ENCODE peak calls at places on chromosomes 7 and 10, in seven cellular contexts. One of them, this sample, is unnamed.

GRCh38 chr7:145860809-145861208 is 255.8 kb upstream of the CNTNAP2 start:
- DNase-seq in stimulated activated CD4-positive, alpha-beta T cell treated with anti-CD3 and anti-CD28 coated beads, Interleukin-12 subunit alpha, Interleukin-12 subunit beta, amount 100 ng/mL, for 48 hours: no peak
- DNase-seq in HEK293T: no peak
- DNase-seq in GM19239: no peak
- DNase-seq in activated CD8-positive, alpha-beta memory T cell treated with anti-CD3 and anti-CD28 coated beads for 1 hour: no peak
- DNase-seq in cardiac muscle cell: no peak
- DNase-seq in mammary epithelial cell: no peak
- DNase-seq in this sample: no peak

GRCh38 chr7:26305869-26306665 is 14.4 kb downstream of the SNX10 start:
- DNase-seq in HEK293T: no peak
- DNase-seq in mammary epithelial cell: no peak
- DNase-seq in cardiac muscle cell: no peak
- DNase-seq in stimulated activated CD4-positive, alpha-beta T cell treated with anti-CD3 and anti-CD28 coated beads, Interleukin-12 subunit alpha, Interleukin-12 subunit beta, amount 100 ng/mL, for 48 hours: no peak
- DNase-seq in GM19239: no peak
- DNase-seq in activated CD8-positive, alpha-beta memory T cell treated with anti-CD3 and anti-CD28 coated beads for 1 hour: no peak
- DNase-seq in this sample: no peak

GRCh38 chr10:60304832-60305231 is 84.8 kb downstream of the ANK3 start:
- DNase-seq in HEK293T: no peak
- DNase-seq in activated CD8-positive, alpha-beta memory T cell treated with anti-CD3 and anti-CD28 coated beads for 1 hour: no peak
- DNase-seq in mammary epithelial cell: no peak
- DNase-seq in cardiac muscle cell: no peak
- DNase-seq in GM19239: no peak
- DNase-seq in stimulated activated CD4-positive, alpha-beta T cell treated with anti-CD3 and anti-CD28 coated beads, Interleukin-12 subunit alpha, Interleukin-12 subunit beta, amount 100 ng/mL, for 48 hours: no peak
- DNase-seq in this sample: no peak

GRCh38 chr7:42677751-42678231 is 234.1 kb downstream of the C7orf25 start:
- DNase-seq in HEK293T: no peak
- DNase-seq in GM19239: no peak
- DNase-seq in activated CD8-positive, alpha-beta memory T cell treated with anti-CD3 and anti-CD28 coated beads for 1 hour: no peak
- DNase-seq in stimulated activated CD4-positive, alpha-beta T cell treated with anti-CD3 and anti-CD28 coated beads, Interleukin-12 subunit alpha, Interleukin-12 subunit beta, amount 100 ng/mL, for 48 hours: no peak
- DNase-seq in mammary epithelial cell: peak; percentile 91
- DNase-seq in cardiac muscle cell: peak; percentile 92
- DNase-seq in this sample: no peak

GRCh38 chr10:79239930-79240713 is 107.1 kb upstream of the PPIF start:
- DNase-seq in stimulated activated CD4-positive, alpha-beta T cell treated with anti-CD3 and anti-CD28 coated beads, Interleukin-12 subunit alpha, Interleukin-12 subunit beta, amount 100 ng/mL, for 48 hours: no peak
- DNase-seq in mammary epithelial cell: no peak
- DNase-seq in activated CD8-positive, alpha-beta memory T cell treated with anti-CD3 and anti-CD28 coated beads for 1 hour: no peak
- DNase-seq in cardiac muscle cell: no peak
- DNase-seq in GM19239: no peak
- DNase-seq in HEK293T: no peak
- DNase-seq in this sample: no peak

GRCh38 chr7:158587425-158588084 is at the start of gene PTPRN2:
- DNase-seq in GM19239: peak; percentile 89
- DNase-seq in mammary epithelial cell: peak; percentile 6
- DNase-seq in HEK293T: peak; percentile 100
- DNase-seq in stimulated activated CD4-positive, alpha-beta T cell treated with anti-CD3 and anti-CD28 coated beads, Interleukin-12 subunit alpha, Interleukin-12 subunit beta, amount 100 ng/mL, for 48 hours: no peak
- DNase-seq in cardiac muscle cell: peak; percentile 72
- DNase-seq in activated CD8-positive, alpha-beta memory T cell treated with anti-CD3 and anti-CD28 coated beads for 1 hour: no peak
- DNase-seq in this sample: peak; percentile 75

GRCh38 chr10:5594271-5595036 is 69.7 kb downstream of the CALML3 start:
- DNase-seq in mammary epithelial cell: no peak
- DNase-seq in GM19239: no peak
- DNase-seq in activated CD8-positive, alpha-beta memory T cell treated with anti-CD3 and anti-CD28 coated beads for 1 hour: no peak
- DNase-seq in HEK293T: no peak
- DNase-seq in cardiac muscle cell: peak; percentile 44
- DNase-seq in stimulated activated CD4-positive, alpha-beta T cell treated with anti-CD3 and anti-CD28 coated beads, Interleukin-12 subunit alpha, Interleukin-12 subunit beta, amount 100 ng/mL, for 48 hours: no peak
- DNase-seq in this sample: no peak

GRCh38 chr10:132685121-132685891 is 100.6 kb downstream of the NKX6-2 start:
- DNase-seq in HEK293T: no peak
- DNase-seq in stimulated activated CD4-positive, alpha-beta T cell treated with anti-CD3 and anti-CD28 coated beads, Interleukin-12 subunit alpha, Interleukin-12 subunit beta, amount 100 ng/mL, for 48 hours: no peak
- DNase-seq in GM19239: no peak
- DNase-seq in activated CD8-positive, alpha-beta memory T cell treated with anti-CD3 and anti-CD28 coated beads for 1 hour: no peak
- DNase-seq in cardiac muscle cell: peak; percentile 65
- DNase-seq in mammary epithelial cell: no peak
- DNase-seq in this sample: peak; percentile 94

GRCh38 chr10:95208702-95209391 is 14.8 kb downstream of the ACSM6 start:
- DNase-seq in cardiac muscle cell: peak; percentile 26
- DNase-seq in mammary epithelial cell: no peak
- DNase-seq in HEK293T: peak; percentile 34
- DNase-seq in GM19239: no peak
- DNase-seq in activated CD8-positive, alpha-beta memory T cell treated with anti-CD3 and anti-CD28 coated beads for 1 hour: no peak
- DNase-seq in stimulated activated CD4-positive, alpha-beta T cell treated with anti-CD3 and anti-CD28 coated beads, Interleukin-12 subunit alpha, Interleukin-12 subunit beta, amount 100 ng/mL, for 48 hours: no peak
- DNase-seq in this sample: no peak

GRCh38 chr7:156655232-156655628 is 14.7 kb downstream of the RNF32 start:
- DNase-seq in activated CD8-positive, alpha-beta memory T cell treated with anti-CD3 and anti-CD28 coated beads for 1 hour: no peak
- DNase-seq in cardiac muscle cell: no peak
- DNase-seq in mammary epithelial cell: no peak
- DNase-seq in stimulated activated CD4-positive, alpha-beta T cell treated with anti-CD3 and anti-CD28 coated beads, Interleukin-12 subunit alpha, Interleukin-12 subunit beta, amount 100 ng/mL, for 48 hours: no peak
- DNase-seq in HEK293T: no peak
- DNase-seq in GM19239: no peak
- DNase-seq in this sample: no peak

GRCh38 chr7:133829336-133829897 is 297.7 kb upstream of the LRGUK start:
- DNase-seq in activated CD8-positive, alpha-beta memory T cell treated with anti-CD3 and anti-CD28 coated beads for 1 hour: no peak
- DNase-seq in GM19239: no peak
- DNase-seq in cardiac muscle cell: no peak
- DNase-seq in stimulated activated CD4-positive, alpha-beta T cell treated with anti-CD3 and anti-CD28 coated beads, Interleukin-12 subunit alpha, Interleukin-12 subunit beta, amount 100 ng/mL, for 48 hours: no peak
- DNase-seq in HEK293T: no peak
- DNase-seq in mammary epithelial cell: peak; percentile 20
- DNase-seq in this sample: no peak

GRCh38 chr7:68529221-68529620 is 1069.1 kb upstream of the AUTS2 start:
- DNase-seq in HEK293T: no peak
- DNase-seq in mammary epithelial cell: no peak
- DNase-seq in activated CD8-positive, alpha-beta memory T cell treated with anti-CD3 and anti-CD28 coated beads for 1 hour: no peak
- DNase-seq in cardiac muscle cell: peak; percentile 7
- DNase-seq in GM19239: no peak
- DNase-seq in stimulated activated CD4-positive, alpha-beta T cell treated with anti-CD3 and anti-CD28 coated beads, Interleukin-12 subunit alpha, Interleukin-12 subunit beta, amount 100 ng/mL, for 48 hours: no peak
- DNase-seq in this sample: no peak

GRCh38 chr10:12097791-12098190 is 29.0 kb downstream of the DHTKD1 start:
- DNase-seq in cardiac muscle cell: no peak
- DNase-seq in activated CD8-positive, alpha-beta memory T cell treated with anti-CD3 and anti-CD28 coated beads for 1 hour: no peak
- DNase-seq in GM19239: no peak
- DNase-seq in HEK293T: no peak
- DNase-seq in stimulated activated CD4-positive, alpha-beta T cell treated with anti-CD3 and anti-CD28 coated beads, Interleukin-12 subunit alpha, Interleukin-12 subunit beta, amount 100 ng/mL, for 48 hours: no peak
- DNase-seq in mammary epithelial cell: peak; percentile 67
- DNase-seq in this sample: no peak

GRCh38 chr7:158382363-158382988 is 205.1 kb downstream of the PTPRN2 start:
- DNase-seq in cardiac muscle cell: no peak
- DNase-seq in stimulated activated CD4-positive, alpha-beta T cell treated with anti-CD3 and anti-CD28 coated beads, Interleukin-12 subunit alpha, Interleukin-12 subunit beta, amount 100 ng/mL, for 48 hours: no peak
- DNase-seq in HEK293T: no peak
- DNase-seq in activated CD8-positive, alpha-beta memory T cell treated with anti-CD3 and anti-CD28 coated beads for 1 hour: no peak
- DNase-seq in mammary epithelial cell: no peak
- DNase-seq in GM19239: no peak
- DNase-seq in this sample: no peak

GRCh38 chr10:97138174-97138573 is 47.6 kb downstream of the SLIT1 start:
- DNase-seq in cardiac muscle cell: no peak
- DNase-seq in stimulated activated CD4-positive, alpha-beta T cell treated with anti-CD3 and anti-CD28 coated beads, Interleukin-12 subunit alpha, Interleukin-12 subunit beta, amount 100 ng/mL, for 48 hours: no peak
- DNase-seq in GM19239: no peak
- DNase-seq in HEK293T: peak; percentile 42
- DNase-seq in activated CD8-positive, alpha-beta memory T cell treated with anti-CD3 and anti-CD28 coated beads for 1 hour: no peak
- DNase-seq in mammary epithelial cell: no peak
- DNase-seq in this sample: peak; percentile 74

GRCh38 chr10:36345770-36346169 is 703.7 kb upstream of the FZD8 start:
- DNase-seq in cardiac muscle cell: peak; percentile 28
- DNase-seq in stimulated activated CD4-positive, alpha-beta T cell treated with anti-CD3 and anti-CD28 coated beads, Interleukin-12 subunit alpha, Interleukin-12 subunit beta, amount 100 ng/mL, for 48 hours: no peak
- DNase-seq in mammary epithelial cell: no peak
- DNase-seq in HEK293T: no peak
- DNase-seq in activated CD8-positive, alpha-beta memory T cell treated with anti-CD3 and anti-CD28 coated beads for 1 hour: no peak
- DNase-seq in GM19239: no peak
- DNase-seq in this sample: no peak

GRCh38 chr7:70710011-70710480 is 421.9 kb upstream of the GALNT17 start:
- DNase-seq in stimulated activated CD4-positive, alpha-beta T cell treated with anti-CD3 and anti-CD28 coated beads, Interleukin-12 subunit alpha, Interleukin-12 subunit beta, amount 100 ng/mL, for 48 hours: no peak
- DNase-seq in cardiac muscle cell: peak; percentile 43
- DNase-seq in activated CD8-positive, alpha-beta memory T cell treated with anti-CD3 and anti-CD28 coated beads for 1 hour: no peak
- DNase-seq in GM19239: no peak
- DNase-seq in mammary epithelial cell: peak; percentile 86
- DNase-seq in HEK293T: no peak
- DNase-seq in this sample: no peak

GRCh38 chr7:113015038-113015645 is 71.5 kb downstream of the GPR85 start:
- DNase-seq in mammary epithelial cell: peak; percentile 27
- DNase-seq in activated CD8-positive, alpha-beta memory T cell treated with anti-CD3 and anti-CD28 coated beads for 1 hour: no peak
- DNase-seq in cardiac muscle cell: peak; percentile 56
- DNase-seq in GM19239: no peak
- DNase-seq in HEK293T: no peak
- DNase-seq in stimulated activated CD4-positive, alpha-beta T cell treated with anti-CD3 and anti-CD28 coated beads, Interleukin-12 subunit alpha, Interleukin-12 subunit beta, amount 100 ng/mL, for 48 hours: no peak
- DNase-seq in this sample: peak; percentile 40

This sample was measured in HuH-7.